ENCODE peak calls at places on chromosomes 7 and 10, in five cellular contexts. P, D, W, Z and L are unnamed samples.

GRCh38 chr7:44309271-44310091 is 15.9 kb downstream of the CAMK2B start:
- DNase-seq in D (no peak), W (peak; percentile 58), P (peak; percentile 32), Z (no peak), L (peak; percentile 47)

GRCh38 chr7:17342726-17343125 is 44.3 kb downstream of the AHR start:
- DNase-seq in P (no peak), W (no peak), Z (no peak), D (no peak), L (no peak)

GRCh38 chr7:105647591-105647990 is 66.3 kb upstream of the EFCAB10 start:
- DNase-seq in W (peak; percentile 39), P (no peak), Z (no peak), D (no peak), L (no peak)

GRCh38 chr10:17001961-17002749 is 127.5 kb downstream of the CUBN start:
- DNase-seq in P (peak; percentile 88), D (no peak), W (no peak), Z (no peak), L (no peak)

GRCh38 chr7:151759591-151760042 is 117.3 kb downstream of the PRKAG2 start:
- DNase-seq in W (peak; percentile 77), P (peak; percentile 65), D (no peak), Z (peak; percentile 86), L (peak; percentile 92)

GRCh38 chr10:133162178-133162909 is 2.3 kb downstream of the KNDC1 start:
- DNase-seq in D (no peak), P (no peak), W (no peak), Z (no peak), L (no peak)

GRCh38 chr10:61901829-61902447 is 439 bp downstream of the ARID5B start:
- DNase-seq in W (peak; percentile 42), D (no peak), P (no peak), Z (peak; percentile 51), L (no peak)

GRCh38 chr10:126387041-126387908 is 1.0 kb downstream of the ADAM12 start:
- DNase-seq in W (peak; percentile 16), D (no peak), P (peak; percentile 72), Z (peak; percentile 70), L (peak; percentile 80)

GRCh38 chr7:136517971-136518370 is 350.5 kb upstream of the CHRM2 start:
- DNase-seq in P (no peak), D (no peak), W (no peak), Z (no peak), L (no peak)

GRCh38 chr10:3527144-3527543 is 257.9 kb downstream of the KLF6 start:
- DNase-seq in D (no peak), P (peak; percentile 55), Z (no peak), W (no peak), L (no peak)

GRCh38 chr10:85612378-85612775 is 754.2 kb downstream of the GRID1 start:
- DNase-seq in W (no peak), D (peak; percentile 21), P (no peak), Z (no peak), L (no peak)

GRCh38 chr10:70115948-70116682 is 16.5 kb downstream of the AIFM2 start:
- DNase-seq in W (peak; percentile 79), P (peak; percentile 9), D (no peak), Z (peak; percentile 64), L (peak; percentile 80)

GRCh38 chr7:153354071-153354470 is 594.5 kb downstream of the ACTR3B start:
- DNase-seq in D (no peak), W (no peak), P (no peak), Z (no peak), L (no peak)

GRCh38 chr7:102030696-102031095 is 213.3 kb downstream of the CUX1 start:
- DNase-seq in W (no peak), P (no peak), Z (no peak), D (peak; percentile 55), L (no peak)

GRCh38 chr7:86600506-86601290 is 43.0 kb upstream of the GRM3 start:
- DNase-seq in D (no peak), Z (no peak), W (no peak), P (no peak), L (no peak)

GRCh38 chr10:4144802-4145201 is 359.8 kb upstream of the KLF6 start:
- DNase-seq in Z (no peak), P (peak; percentile 20), D (no peak), W (no peak), L (no peak)

GRCh38 chr10:75889051-75889450 is 457.6 kb downstream of the LRMDA start:
- DNase-seq in P (no peak), D (no peak), W (no peak), Z (no peak), L (no peak)

GRCh38 chr7:158047386-158048059 is 540.1 kb downstream of the PTPRN2 start:
- DNase-seq in W (no peak), P (no peak), Z (no peak), D (no peak), L (no peak)
- TF ChIP-seq RCOR1 in W (no peak), P (no peak), Z (no peak), D (no peak), L (no peak)

DNA sequence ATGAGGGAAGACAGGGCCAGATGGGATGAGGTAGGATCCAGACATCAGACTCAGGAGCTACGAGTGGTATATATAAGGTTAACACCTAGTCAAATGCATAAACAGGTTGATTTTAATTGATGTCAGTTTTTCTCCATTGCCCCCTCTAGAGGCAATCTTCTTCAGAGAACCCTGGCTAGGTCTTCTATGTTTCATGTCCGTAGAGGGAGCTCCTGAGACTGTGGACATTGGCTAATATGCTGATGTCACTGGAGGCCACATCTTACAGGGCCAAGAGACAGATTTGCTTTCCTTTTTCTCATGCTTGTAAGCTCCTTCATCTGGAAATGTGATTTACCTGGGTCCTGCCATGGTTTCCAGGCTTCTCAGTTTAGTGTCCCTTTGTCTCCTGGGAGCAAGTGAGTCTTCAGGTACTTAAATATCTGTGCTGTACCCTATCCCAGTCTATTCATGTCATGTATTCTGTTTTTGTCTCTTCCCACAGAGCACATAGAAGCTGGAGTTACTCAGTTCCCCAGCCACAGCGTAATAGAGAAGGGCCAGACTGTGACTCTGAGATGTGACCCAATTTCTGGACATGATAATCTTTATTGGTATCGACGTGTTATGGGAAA is 161.6 kb upstream of the PRSS1 start:
- DNase-seq in D (peak; percentile 15), P (peak; percentile 81), Z (peak; percentile 88), W (peak; percentile 73), L (peak; percentile 31)
- TF ChIP-seq RCOR1 in D (no peak), P (no peak), Z (no peak), W (peak; percentile 44), L (no peak)

DNA sequence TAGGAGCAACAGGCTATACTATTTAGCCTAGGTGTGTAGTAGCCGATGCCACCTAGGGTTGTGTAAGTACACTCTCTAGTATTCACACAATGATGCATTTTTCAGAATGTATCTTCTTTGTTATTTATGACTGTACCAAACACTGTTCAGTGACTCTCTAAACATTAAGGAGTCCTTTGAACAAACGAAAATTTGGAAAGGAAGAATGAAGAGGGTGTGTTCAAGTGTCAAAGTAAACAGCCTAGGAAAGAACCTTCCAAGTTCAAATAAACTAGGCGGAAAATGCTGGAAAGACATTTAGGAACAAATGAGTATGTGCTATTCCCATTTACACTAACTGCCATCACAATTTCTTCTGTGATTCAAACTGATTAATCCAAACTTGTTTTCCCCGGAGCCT is 142.4 kb downstream of the CHCHD3 start:
- DNase-seq in W (no peak), Z (no peak), D (no peak), P (no peak), L (no peak)
- TF ChIP-seq RCOR1 in W (no peak), Z (no peak), D (no peak), P (no peak), L (no peak)

DNA sequence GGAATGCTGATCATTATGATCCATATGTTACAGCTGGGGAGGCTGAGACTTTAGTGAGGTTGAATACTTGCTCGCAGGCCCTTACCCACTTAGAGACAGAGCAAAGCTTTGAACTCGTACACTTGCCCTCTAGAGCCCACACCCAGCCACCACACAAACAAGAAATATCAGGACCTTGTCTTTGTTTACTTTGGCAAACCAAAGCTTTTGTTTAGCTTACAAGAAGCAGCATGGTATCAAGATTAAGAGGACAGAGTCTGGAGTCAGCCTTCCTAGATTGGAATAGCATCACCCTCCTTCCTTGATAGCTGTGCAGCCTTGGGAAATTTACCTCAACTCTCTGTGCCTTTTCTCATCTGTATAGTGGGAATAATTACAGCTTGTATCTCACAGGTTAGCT is 477.5 kb downstream of the SUGCT start:
- DNase-seq in P (no peak), W (no peak), D (no peak), Z (no peak), L (no peak)
- TF ChIP-seq RCOR1 in P (no peak), W (no peak), D (no peak), Z (no peak), L (no peak)

GRCh38 chr7:5528815-5529442 is 105.3 kb upstream of the TNRC18 start:
- DNase-seq in P (no peak), D (no peak), W (no peak), Z (no peak), L (no peak)

GRCh38 chr7:5532520-5533335 is 109.1 kb upstream of the TNRC18 start:
- DNase-seq in W (peak; percentile 86), Z (no peak), D (peak; percentile 82), P (no peak), L (peak; percentile 27)

GRCh38 chr7:5526190-5527037 is 102.8 kb upstream of the TNRC18 start:
- DNase-seq in W (no peak), P (peak; percentile 32), D (no peak), Z (no peak), L (peak; percentile 31)

GRCh38 chr7:5525271-5526189 is 101.9 kb upstream of the TNRC18 start:
- DNase-seq in Z (no peak), D (peak; percentile 63), W (peak; percentile 52), P (peak; percentile 54), L (peak; percentile 41)

DNA sequence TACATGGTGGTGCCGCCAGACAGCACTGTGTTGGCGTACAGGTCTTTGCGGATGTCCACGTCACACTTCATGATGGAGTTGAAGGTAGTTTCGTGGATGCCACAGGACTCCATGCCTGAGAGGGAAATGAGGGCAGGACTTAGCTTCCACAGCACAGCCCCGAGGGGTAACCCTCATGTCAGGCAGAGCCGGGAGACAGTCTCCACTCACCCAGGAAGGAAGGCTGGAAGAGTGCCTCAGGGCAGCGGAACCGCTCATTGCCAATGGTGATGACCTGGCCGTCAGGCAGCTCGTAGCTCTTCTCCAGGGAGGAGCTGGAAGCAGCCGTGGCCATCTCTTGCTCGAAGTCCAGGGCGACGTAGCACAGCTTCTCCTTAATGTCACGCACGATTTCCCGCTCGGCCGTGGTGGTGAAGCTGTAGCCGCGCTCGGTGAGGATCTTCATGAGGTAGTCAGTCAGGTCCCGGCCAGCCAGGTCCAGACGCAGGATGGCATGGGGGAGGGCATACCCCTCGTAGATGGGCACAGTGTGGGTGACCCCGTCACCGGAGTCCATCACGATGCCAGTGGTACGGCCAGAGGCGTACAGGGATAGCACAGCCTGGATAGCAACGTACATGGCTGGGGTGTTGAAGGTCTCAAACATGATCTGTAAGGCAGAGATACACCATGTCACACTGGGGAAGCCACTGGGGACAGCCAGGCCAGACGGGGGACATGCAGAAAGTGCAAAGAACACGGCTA is 104.6 kb upstream of the TNRC18 start:
- DNase-seq in P (peak; percentile 36), W (no peak), Z (no peak), D (no peak), L (no peak)
- TF ChIP-seq RCOR1 in P (no peak), W (no peak), Z (no peak), D (no peak), L (no peak)